ENCODE peak calls at places on chromosomes 12 and 14, in six cellular contexts. T is body of pancreas; K is left ventricle myocardium inferior; P is CD8-positive, alpha-beta T cell; E is psoas muscle; Y is CD8-positive, alpha-beta memory T cell. L is an unnamed sample.

GRCh38 chr14:79011091-79011919 is 841.1 kb downstream of the NRXN3 start:
- DNase-seq in E (no peak), P (no peak), K (no peak), Y (no peak), T (peak; percentile 28), L (no peak)

GRCh38 chr12:88400302-88400701 is 180.0 kb downstream of the KITLG start:
- DNase-seq in Y (no peak), E (no peak), T (no peak), K (no peak), P (no peak), L (no peak)

GRCh38 chr14:33165144-33165925 is 226.7 kb downstream of the NPAS3 start:
- DNase-seq in E (no peak), P (no peak), K (no peak), T (no peak), Y (no peak), L (no peak)

GRCh38 chr12:1972856-1973317 is 31.4 kb downstream of the DCP1B start:
- DNase-seq in K (peak; percentile 52), T (no peak), E (no peak), P (no peak), Y (no peak), L (no peak)

GRCh38 chr12:80761818-80762217 is 45.1 kb downstream of the MYF5 start:
- DNase-seq in E (no peak), K (no peak), T (no peak), Y (no peak), P (no peak), L (no peak)

GRCh38 chr14:20848316-20848954 is 42.8 kb upstream of the RNASE3 start:
- DNase-seq in E (no peak), T (peak; percentile 37), P (no peak), Y (no peak), K (no peak), L (no peak)

GRCh38 chr14:100988411-100988900 is 84.9 kb upstream of the RTL1 start:
- DNase-seq in T (no peak), K (no peak), Y (no peak), P (no peak), E (no peak), L (no peak)

GRCh38 chr14:91343051-91343450 is 74.6 kb downstream of the CCDC88C start:
- DNase-seq in T (no peak), K (no peak), P (no peak), E (no peak), Y (no peak), L (no peak)

GRCh38 chr12:13362260-13362841 is 165.8 kb downstream of the EMP1 start:
- DNase-seq in T (peak; percentile 69), E (peak; percentile 50), K (peak; percentile 37), Y (no peak), P (no peak), L (no peak)

GRCh38 chr14:58923751-58924405 is 264.6 kb upstream of the DAAM1 start:
- DNase-seq in T (no peak), K (no peak), Y (no peak), E (no peak), P (no peak), L (no peak)

GRCh38 chr14:92563359-92563758 is 49.8 kb downstream of the RIN3 start:
- DNase-seq in T (peak; percentile 23), K (no peak), P (no peak), E (no peak), Y (no peak), L (no peak)

GRCh38 chr14:37819155-37820015 is 224.0 kb downstream of the TTC6 start:
- DNase-seq in P (no peak), E (no peak), T (no peak), K (no peak), Y (no peak), L (no peak)

GRCh38 chr12:92827836-92828431 is 101.2 kb downstream of the EEA1 start:
- DNase-seq in T (peak; percentile 13), P (no peak), K (no peak), E (no peak), Y (no peak), L (peak; percentile 57)

GRCh38 chr14:54893151-54893760 is 9.4 kb downstream of the GCH1 start:
- DNase-seq in E (no peak), Y (no peak), T (peak; percentile 73), K (no peak), P (no peak), L (peak; percentile 20)

GRCh38 chr12:128976120-128976519 is 122.8 kb downstream of the GLT1D1 start:
- DNase-seq in E (no peak), Y (no peak), K (no peak), P (no peak), T (no peak), L (no peak)

GRCh38 chr12:25970916-25971674 is 12.6 kb downstream of the RASSF8 start:
- DNase-seq in E (no peak), T (no peak), P (no peak), Y (no peak), K (no peak), L (no peak)

GRCh38 chr14:75452324-75452723 is 24.5 kb downstream of the JDP2 start:
- DNase-seq in P (no peak), E (no peak), Y (no peak), T (no peak), K (peak; percentile 33), L (no peak)

GRCh38 chr12:48058771-48059170 is 47.1 kb downstream of the SENP1 start:
- DNase-seq in P (no peak), E (no peak), T (no peak), Y (no peak), K (no peak), L (no peak)

GRCh38 chr14:31937730-31938346 is 139.3 kb upstream of the ARHGAP5 start:
- DNase-seq in P (no peak), T (peak; percentile 52), Y (no peak), K (peak; percentile 26), E (peak; percentile 60), L (no peak)

GRCh38 chr14:50620341-50620740 is 47.8 kb downstream of the SAV1 start:
- DNase-seq in P (no peak), K (no peak), Y (no peak), E (no peak), T (no peak), L (no peak)

GRCh38 chr14:101961746-101962502 is 2.4 kb upstream of the DYNC1H1 start:
- DNase-seq in Y (no peak), T (no peak), P (no peak), K (no peak), E (no peak), L (no peak)

GRCh38 chr12:22684526-22685118 is 59.7 kb downstream of the ETNK1 start:
- DNase-seq in Y (no peak), T (no peak), K (no peak), E (no peak), P (no peak), L (peak; percentile 13)

DNA sequence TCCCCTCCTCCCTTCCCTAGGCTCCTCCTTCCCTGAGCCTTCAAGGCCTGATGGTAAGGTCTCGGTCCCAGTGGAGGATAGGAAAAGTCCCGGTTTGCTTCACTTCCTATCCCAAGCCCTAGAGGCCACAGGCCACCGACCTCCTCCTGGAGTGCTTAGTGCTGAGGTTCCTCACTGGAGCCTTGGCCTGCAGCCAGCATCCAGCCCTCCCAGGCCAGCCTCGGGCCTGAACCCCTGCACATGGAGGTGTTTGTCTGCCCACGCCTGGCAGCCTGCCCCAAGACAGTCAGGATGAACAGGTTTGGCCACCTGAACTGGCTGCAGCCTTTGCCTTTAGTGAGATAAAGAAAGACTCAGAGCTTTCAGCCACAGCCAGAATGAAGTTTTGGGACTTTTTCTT is 15.8 kb upstream of the KRT7 start:
- DNase-seq in Y (peak; percentile 18), T (peak; percentile 89), E (no peak), K (peak; percentile 65), P (no peak), L (no peak)
- H3K4me3 ChIP-seq in Y (no peak overlapping the region), T (no peak overlapping the region), E (no peak overlapping the region), K (no peak overlapping the region), P (no peak overlapping the region), L (no peak overlapping the region)

DNA sequence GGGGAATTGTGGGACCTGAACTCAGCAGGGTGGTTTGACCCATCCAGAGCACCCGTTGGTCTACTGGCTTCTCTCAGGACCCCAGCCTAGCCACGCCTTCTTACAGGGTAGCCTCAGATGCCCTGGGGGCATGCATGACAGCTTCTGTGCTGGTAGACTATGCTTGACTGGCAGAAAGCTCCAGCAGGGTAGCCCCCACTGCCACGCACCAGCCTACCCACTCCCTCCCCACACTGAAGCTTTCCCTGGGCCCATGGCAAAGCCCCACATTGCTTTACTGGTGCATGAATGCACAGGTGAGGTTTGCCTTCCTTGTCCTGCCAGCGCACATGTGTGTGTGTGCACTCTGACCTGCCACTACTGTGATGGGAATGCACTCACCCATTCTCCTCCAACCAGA is 772.2 kb downstream of the LRFN5 start:
- DNase-seq in P (no peak), Y (no peak), K (no peak), T (no peak), E (no peak), L (no peak)
- H3K4me1 ChIP-seq in P (no peaks in the 10 kb centered on the region), Y (no peaks in the 10 kb centered on the region), K (no peaks in the 10 kb centered on the region), T (no peaks in the 10 kb centered on the region), E (no peaks in the 10 kb centered on the region), L (no peaks in the 10 kb centered on the region)

DNA sequence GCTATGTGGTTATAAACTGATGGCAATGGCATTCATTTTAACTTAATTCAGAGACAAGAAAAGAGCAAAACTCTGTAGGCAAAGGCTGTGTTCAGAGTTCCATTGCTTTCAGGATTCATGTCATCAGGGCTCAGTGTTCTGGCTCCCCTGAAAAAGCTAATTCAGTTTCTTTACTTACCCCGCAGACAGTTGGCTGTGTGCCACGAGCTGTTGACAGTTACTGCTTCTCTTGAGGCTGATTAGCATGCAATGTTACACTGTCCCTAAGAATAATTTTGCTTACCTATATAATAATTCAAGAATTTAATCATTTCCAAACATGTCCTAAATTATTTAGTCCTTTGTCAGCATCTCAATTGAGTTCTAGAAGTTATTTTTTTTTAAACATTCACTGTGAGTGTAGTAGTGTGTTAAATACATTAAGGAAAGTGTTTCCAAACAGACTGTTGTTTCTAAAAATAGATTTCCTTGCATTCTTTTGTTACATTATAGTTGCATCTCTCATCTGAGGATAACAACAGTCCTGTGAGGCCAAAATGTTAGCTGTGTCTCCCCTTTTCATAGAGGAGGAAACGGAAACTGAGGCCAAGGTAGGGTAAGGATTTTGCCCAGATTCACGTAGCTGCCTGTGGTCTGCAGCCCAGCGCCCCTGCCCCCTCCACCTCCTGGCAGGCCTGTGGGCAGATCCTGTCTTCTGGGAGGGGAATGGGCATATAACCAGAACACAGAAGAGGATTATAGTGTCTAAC is 98.6 kb downstream of the PELI2 start:
- DNase-seq in E (peak; percentile 48), Y (no peak), K (peak; percentile 54), P (no peak), T (peak; percentile 51), L (no peak)
- H3K4me3 ChIP-seq in E (no peak overlapping the region), Y (no peak overlapping the region), K (no peak overlapping the region), P (no peak overlapping the region), T (no peak overlapping the region), L (no peak overlapping the region)

GRCh38 chr12:4794503-4794902 is 74.3 kb downstream of the GALNT8 start:
- DNase-seq in P (no peak), K (no peak), T (no peak), Y (no peak), E (no peak), L (no peak)
- H3K4me1 ChIP-seq in P (no peaks in the 10 kb centered on the region), K (no peaks in the 10 kb centered on the region), T (no peaks in the 10 kb centered on the region), Y (no peaks in the 10 kb centered on the region), E (no peaks in the 10 kb centered on the region), L (no peaks in the 10 kb centered on the region)

L was measured in naive thymus-derived CD4-positive, alpha-beta T cell.